ENCODE peak calls at places on chromosome 6, in ten cellular contexts. A is body of pancreas, W is spleen, V is Peyer's patch, R is IMR-90, B is heart left ventricle, Y is right lobe of liver, D is testis, C is HCT116, F is ovary. Z is an unnamed sample.

GRCh38 chr6:145903356-145904102 is 60.6 kb downstream of the SHPRH start:
- DNase-seq in R (peak; percentile 83), V (no peak), A (no peak), W (no peak), D (no peak), Y (no peak), F (no peak), C (no peak), B (no peak), Z (no peak)

GRCh38 chr6:16227048-16227562 is 11.3 kb upstream of the GMPR start:
- DNase-seq in C (no peak), B (no peak), D (no peak), F (no peak), R (no peak), V (no peak), W (no peak), A (no peak), Y (no peak), Z (no peak)

GRCh38 chr6:141610741-141611140 is 522.0 kb upstream of the GJE1 start:
- DNase-seq in V (no peak), F (no peak), B (no peak), W (no peak), Y (no peak), D (no peak), A (no peak), R (peak; percentile 51), C (peak; percentile 10), Z (no peak)

GRCh38 chr6:147226163-147226724 is 22.0 kb downstream of the STXBP5 start:
- DNase-seq in C (no peak), B (no peak), R (no peak), Y (no peak), A (no peak), V (no peak), F (no peak), D (no peak), W (no peak), Z (no peak)

GRCh38 chr6:100099189-100100074 is 105.4 kb upstream of the MCHR2 start:
- DNase-seq in W (no peak), C (peak; percentile 16), B (no peak), D (no peak), A (no peak), R (peak; percentile 41), Y (no peak), F (no peak), V (no peak), Z (no peak)

GRCh38 chr6:104201557-104201956 is 658.2 kb downstream of the HACE1 start:
- DNase-seq in B (no peak), V (no peak), R (no peak), Y (no peak), A (no peak), C (no peak), D (no peak), F (no peak), W (no peak), Z (no peak)

GRCh38 chr6:36954262-36954931 is at the start of gene PI16:
- DNase-seq in R (no peak), V (no peak), F (no peak), W (peak; percentile 51), C (no peak), D (no peak), B (no peak), Y (peak; percentile 31), A (no peak), Z (no peak)

GRCh38 chr6:79946242-79946641 is 1.1 kb downstream of the ELOVL4 start:
- DNase-seq in V (no peak), B (no peak), R (peak; percentile 35), F (no peak), Y (no peak), D (no peak), W (no peak), C (no peak), A (no peak), Z (no peak)

GRCh38 chr6:43310624-43311023 is 2.0 kb upstream of the CRIP3 start:
- DNase-seq in R (no peak), V (no peak), W (no peak), B (no peak), C (no peak), Y (no peak), D (no peak), F (no peak), A (no peak), Z (no peak)

GRCh38 chr6:43308990-43309477 is 408 bp upstream of the CRIP3 start:
- DNase-seq in D (no peak), F (no peak), C (no peak), B (no peak), V (no peak), Y (no peak), A (no peak), R (no peak), W (no peak), Z (no peak)

GRCh38 chr6:43308101-43308989 is at the start of gene CRIP3:
- DNase-seq in F (peak; percentile 20), A (peak; percentile 58), C (no peak), R (no peak), D (peak; percentile 58), B (peak; percentile 56), V (peak; percentile 65), Y (peak; percentile 82), W (peak; percentile 89), Z (peak; percentile 34)

GRCh38 chr6:43311681-43312080 is 3.1 kb upstream of the CRIP3 start:
- DNase-seq in V (no peak), A (no peak), Y (no peak), B (no peak), R (no peak), C (no peak), F (no peak), W (no peak), D (no peak), Z (no peak)

DNA sequence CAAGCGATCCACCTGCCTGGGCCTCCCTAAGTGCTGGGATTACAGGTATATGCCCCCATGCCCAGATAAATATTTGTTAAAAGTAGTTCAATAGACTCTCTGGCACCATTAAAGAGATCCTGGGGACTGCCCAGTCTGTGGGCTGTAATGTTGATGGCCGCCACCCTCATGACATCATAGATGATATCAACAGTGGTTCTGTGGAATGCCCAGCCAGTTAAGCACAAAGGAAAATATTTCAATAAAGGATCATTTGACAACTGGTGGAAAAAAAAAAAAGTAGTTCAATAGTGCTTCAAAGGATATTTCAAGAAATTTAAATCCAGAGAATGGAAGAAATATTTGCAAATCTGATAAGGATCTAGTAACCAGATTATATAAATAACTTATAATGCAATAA is 1.5 kb upstream of the CRIP3 start:
- DNase-seq in B (no peak), W (no peak), A (no peak), Y (no peak), V (no peak), R (no peak), F (no peak), D (no peak), C (no peak), Z (no peak)
- H3K4me1 ChIP-seq in B (peaks cover 51% of the 10 kb centered on the region), W (peaks cover 60% of the 10 kb centered on the region), A (peaks cover 14% of the 10 kb centered on the region), Y (peaks cover 22% of the 10 kb centered on the region), V (no peaks in the 10 kb centered on the region), R (no peaks in the 10 kb centered on the region), F (peaks cover 4% of the 10 kb centered on the region), D (peaks cover 13% of the 10 kb centered on the region), C (peaks cover 8% of the 10 kb centered on the region), Z (no peaks in the 10 kb centered on the region)

DNA sequence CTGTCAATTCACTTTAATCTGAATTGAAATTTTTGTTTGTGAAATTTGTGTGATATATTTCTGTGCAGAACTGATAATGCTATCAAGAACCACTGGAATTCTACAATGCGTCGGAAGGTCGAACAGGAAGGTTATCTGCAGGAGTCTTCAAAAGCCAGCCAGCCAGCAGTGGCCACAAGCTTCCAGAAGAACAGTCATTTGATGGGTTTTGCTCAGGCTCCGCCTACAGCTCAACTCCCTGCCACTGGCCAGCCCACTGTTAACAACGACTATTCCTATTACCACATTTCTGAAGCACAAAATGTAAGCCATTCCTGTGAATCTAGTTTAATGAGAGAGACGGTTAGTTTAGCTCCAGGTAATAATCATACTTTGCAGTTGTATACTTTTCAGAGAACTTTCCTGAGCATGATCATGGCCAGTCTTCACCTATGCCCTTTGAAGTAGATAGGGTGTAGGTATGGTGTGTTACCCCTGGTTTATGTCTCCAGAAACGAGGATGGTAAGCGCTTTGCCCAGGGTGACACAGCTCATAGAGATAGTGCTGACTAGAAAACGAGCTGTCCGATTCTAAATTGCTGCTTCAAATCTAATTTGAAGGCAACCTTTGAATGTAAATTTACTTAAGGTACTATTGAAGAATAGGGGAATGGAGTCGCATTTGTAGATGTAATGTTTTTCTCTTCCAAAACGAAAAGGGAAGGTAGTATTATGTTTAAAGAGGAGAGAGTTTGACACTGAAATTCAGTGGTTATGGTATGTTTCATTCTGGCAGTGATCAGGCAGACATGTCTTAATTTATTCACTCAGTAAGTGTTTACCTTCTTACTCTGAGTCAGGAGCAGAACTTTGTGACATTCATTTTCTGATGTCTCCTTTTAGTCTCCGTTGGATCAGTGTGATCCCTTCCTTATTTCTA is 11.4 kb downstream of the MYB start:
- DNase-seq in D (no peak), V (no peak), Y (no peak), W (no peak), C (no peak), R (no peak), B (no peak), F (no peak), A (no peak), Z (no peak)
- TF ChIP-seq POLR2A in D (no peak), V (no peak), Y (no peak), W (no peak), C (no peak), R (no peak), B (no peak), F (no peak), A (no peak), Z (no peak)

GRCh38 chr6:21188505-21189223 is 404.9 kb upstream of the SOX4 start:
- DNase-seq in D (no peak), W (no peak), B (no peak), C (no peak), R (no peak), Y (no peak), F (no peak), A (no peak), V (no peak), Z (no peak)
- H3K4me1 ChIP-seq in D (no peaks in the 10 kb centered on the region), W (peaks cover 12% of the 10 kb centered on the region), B (peaks cover 13% of the 10 kb centered on the region), C (peaks cover 4% of the 10 kb centered on the region), R (peaks cover 4% of the 10 kb centered on the region), Y (no peaks in the 10 kb centered on the region), F (peaks cover 6% of the 10 kb centered on the region), A (no peaks in the 10 kb centered on the region), V (no peaks in the 10 kb centered on the region), Z (no peaks in the 10 kb centered on the region)

GRCh38 chr6:52664185-52664990 is 6.5 kb upstream of the TMEM14A start:
- DNase-seq in B (peak; percentile 88), V (peak; percentile 88), D (peak; percentile 96), F (peak; percentile 83), R (peak; percentile 96), C (peak; percentile 93), W (peak; percentile 91), A (peak; percentile 96), Y (peak; percentile 95), Z (peak; percentile 94)
- TF ChIP-seq POLR2A in B (peak; percentile 96), V (peak; percentile 98), D (peak; percentile 67), F (peak; percentile 34), R (peak; percentile 94), C (no peak), W (peak; percentile 85), A (peak; percentile 99), Y (peak; percentile 98), Z (no peak)